ENCODE peak calls at places on chromosome 16, in seven cellular contexts. One of them, this sample, is unnamed.
A peak's percentile ranks its signal among the peaks of the same experiment; 100 is the strongest.

GRCh38 chr16:66988197-66988788 is at the start of gene CES4A:
- DNase-seq in endothelial cell of umbilical vein: no peak
- DNase-seq in GM12878: no peak
- DNase-seq in cardiac muscle cell: peak; percentile 65
- DNase-seq in RWPE2: no peak
- DNase-seq in cardiac fibroblast: peak; percentile 72
- DNase-seq in GM12865: peak; percentile 38
- DNase-seq in this sample: no peak

GRCh38 chr16:27676807-27677206 is 126.9 kb downstream of the KATNIP start:
- DNase-seq in endothelial cell of umbilical vein: no peak
- DNase-seq in GM12878: no peak
- DNase-seq in cardiac muscle cell: no peak
- DNase-seq in RWPE2: no peak
- DNase-seq in cardiac fibroblast: peak; percentile 63
- DNase-seq in GM12865: no peak
- DNase-seq in this sample: no peak

GRCh38 chr16:3175157-3176153 is 12.5 kb upstream of the OR1F1 start:
- DNase-seq in endothelial cell of umbilical vein: peak; percentile 39
- DNase-seq in GM12878: no peak
- DNase-seq in cardiac muscle cell: peak; percentile 40
- DNase-seq in RWPE2: no peak
- DNase-seq in cardiac fibroblast: peak; percentile 87
- DNase-seq in GM12865: peak; percentile 75
- DNase-seq in this sample: no peak

GRCh38 chr16:84391151-84391873 is 23.0 kb downstream of the ATP2C2 start:
- DNase-seq in endothelial cell of umbilical vein: no peak
- DNase-seq in GM12878: no peak
- DNase-seq in cardiac muscle cell: peak; percentile 27
- DNase-seq in RWPE2: no peak
- DNase-seq in cardiac fibroblast: no peak
- DNase-seq in GM12865: no peak
- DNase-seq in this sample: no peak

GRCh38 chr16:19912445-19913305 is 28.0 kb upstream of the GPRC5B start:
- DNase-seq in endothelial cell of umbilical vein: peak; percentile 42
- DNase-seq in GM12878: no peak
- DNase-seq in cardiac muscle cell: peak; percentile 14
- DNase-seq in RWPE2: no peak
- DNase-seq in cardiac fibroblast: peak; percentile 48
- DNase-seq in GM12865: no peak
- DNase-seq in this sample: no peak

GRCh38 chr16:68823401-68823800 is 19.9 kb upstream of the TANGO6 start:
- DNase-seq in endothelial cell of umbilical vein: no peak
- DNase-seq in GM12878: no peak
- DNase-seq in cardiac muscle cell: peak; percentile 87
- DNase-seq in RWPE2: no peak
- DNase-seq in cardiac fibroblast: peak; percentile 94
- DNase-seq in GM12865: no peak
- DNase-seq in this sample: no peak

GRCh38 chr16:25691519-25692091 is at the start of gene HS3ST4:
- DNase-seq in endothelial cell of umbilical vein: no peak
- DNase-seq in GM12878: no peak
- DNase-seq in cardiac muscle cell: no peak
- DNase-seq in RWPE2: no peak
- DNase-seq in cardiac fibroblast: peak; percentile 1
- DNase-seq in GM12865: no peak
- DNase-seq in this sample: no peak

GRCh38 chr16:88014201-88014781 is 63.1 kb downstream of the BANP start:
- DNase-seq in endothelial cell of umbilical vein: no peak
- DNase-seq in GM12878: no peak
- DNase-seq in cardiac muscle cell: peak; percentile 11
- DNase-seq in RWPE2: no peak
- DNase-seq in cardiac fibroblast: peak; percentile 23
- DNase-seq in GM12865: no peak
- DNase-seq in this sample: no peak

GRCh38 chr16:50842013-50842505 is 100.2 kb downstream of the CYLD start:
- DNase-seq in endothelial cell of umbilical vein: no peak
- DNase-seq in GM12878: no peak
- DNase-seq in cardiac muscle cell: no peak
- DNase-seq in RWPE2: no peak
- DNase-seq in cardiac fibroblast: no peak
- DNase-seq in GM12865: no peak
- DNase-seq in this sample: no peak

GRCh38 chr16:3889059-3889458 is 8.5 kb upstream of the CREBBP start:
- DNase-seq in endothelial cell of umbilical vein: no peak
- DNase-seq in GM12878: no peak
- DNase-seq in cardiac muscle cell: no peak
- DNase-seq in RWPE2: peak; percentile 6
- DNase-seq in cardiac fibroblast: no peak
- DNase-seq in GM12865: no peak
- DNase-seq in this sample: no peak

GRCh38 chr16:81535679-81536360 is 91.2 kb downstream of the CMIP start:
- DNase-seq in endothelial cell of umbilical vein: no peak
- DNase-seq in GM12878: no peak
- DNase-seq in cardiac muscle cell: no peak
- DNase-seq in RWPE2: no peak
- DNase-seq in cardiac fibroblast: no peak
- DNase-seq in GM12865: no peak
- DNase-seq in this sample: no peak

GRCh38 chr16:88819126-88819525 is 7.4 kb upstream of the APRT start:
- DNase-seq in endothelial cell of umbilical vein: no peak
- DNase-seq in GM12878: no peak
- DNase-seq in cardiac muscle cell: no peak
- DNase-seq in RWPE2: no peak
- DNase-seq in cardiac fibroblast: no peak
- DNase-seq in GM12865: no peak
- DNase-seq in this sample: no peak

GRCh38 chr16:83781-84615 is 6.0 kb downstream of the MPG start:
- DNase-seq in endothelial cell of umbilical vein: peak; percentile 64
- DNase-seq in GM12878: no peak
- DNase-seq in cardiac muscle cell: peak; percentile 54
- DNase-seq in RWPE2: no peak
- DNase-seq in cardiac fibroblast: peak; percentile 54
- DNase-seq in GM12865: no peak
- DNase-seq in this sample: no peak

GRCh38 chr16:2790631-2791030 is 3.3 kb upstream of the PRSS33 start:
- DNase-seq in endothelial cell of umbilical vein: no peak
- DNase-seq in GM12878: no peak
- DNase-seq in cardiac muscle cell: no peak
- DNase-seq in RWPE2: peak; percentile 39
- DNase-seq in cardiac fibroblast: no peak
- DNase-seq in GM12865: no peak
- DNase-seq in this sample: no peak

GRCh38 chr16:10668322-10669045 is 26.2 kb downstream of the TEKT5 start:
- DNase-seq in endothelial cell of umbilical vein: peak; percentile 14
- DNase-seq in GM12878: no peak
- DNase-seq in cardiac muscle cell: peak; percentile 28
- DNase-seq in RWPE2: no peak
- DNase-seq in cardiac fibroblast: peak; percentile 5
- DNase-seq in GM12865: peak; percentile 41
- DNase-seq in this sample: no peak

GRCh38 chr16:86683441-86684194 is 105.3 kb downstream of the FOXL1 start:
- DNase-seq in endothelial cell of umbilical vein: no peak
- DNase-seq in GM12878: no peak
- DNase-seq in cardiac muscle cell: no peak
- DNase-seq in RWPE2: no peak
- DNase-seq in cardiac fibroblast: no peak
- DNase-seq in GM12865: no peak
- DNase-seq in this sample: no peak

GRCh38 chr16:86681440-86681838 is 103.1 kb downstream of the FOXL1 start:
- DNase-seq in endothelial cell of umbilical vein: peak; percentile 55
- DNase-seq in GM12878: no peak
- DNase-seq in cardiac muscle cell: peak; percentile 53
- DNase-seq in RWPE2: no peak
- DNase-seq in cardiac fibroblast: peak; percentile 43
- DNase-seq in GM12865: no peak
- DNase-seq in this sample: no peak

GRCh38 chr16:86680661-86681439 is 102.5 kb downstream of the FOXL1 start:
- DNase-seq in endothelial cell of umbilical vein: peak; percentile 75
- DNase-seq in GM12878: no peak
- DNase-seq in cardiac muscle cell: peak; percentile 51
- DNase-seq in RWPE2: no peak
- DNase-seq in cardiac fibroblast: peak; percentile 80
- DNase-seq in GM12865: no peak
- DNase-seq in this sample: no peak

GRCh38 chr16:86682219-86682904 is 104.0 kb downstream of the FOXL1 start:
- DNase-seq in endothelial cell of umbilical vein: no peak
- DNase-seq in GM12878: no peak
- DNase-seq in cardiac muscle cell: no peak
- DNase-seq in RWPE2: no peak
- DNase-seq in cardiac fibroblast: peak; percentile 24
- DNase-seq in GM12865: no peak
- DNase-seq in this sample: no peak

DNA sequence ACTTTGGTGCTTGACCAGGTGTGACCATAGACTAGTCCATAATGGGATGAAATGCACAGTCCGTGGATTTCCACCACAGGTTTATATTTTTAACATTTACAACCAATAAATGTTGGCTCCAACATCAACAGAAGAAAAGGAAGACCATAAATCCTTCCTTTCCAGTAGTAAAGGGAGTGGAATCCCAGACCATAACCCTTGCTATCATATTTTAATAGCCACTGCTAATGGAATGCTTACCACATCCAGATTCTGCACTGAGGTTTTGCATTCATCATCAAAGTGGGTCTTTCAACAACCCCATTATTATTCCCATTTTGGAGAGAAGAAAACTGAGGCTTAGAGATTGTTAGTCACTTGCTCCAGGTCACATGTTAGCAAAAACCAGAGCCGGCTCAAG is 106.7 kb downstream of the FOXL1 start:
- DNase-seq in endothelial cell of umbilical vein: no peak
- DNase-seq in GM12878: no peak
- DNase-seq in cardiac muscle cell: no peak
- DNase-seq in RWPE2: no peak
- DNase-seq in cardiac fibroblast: no peak
- DNase-seq in GM12865: no peak
- DNase-seq in this sample: no peak
- H3K4me3 ChIP-seq in endothelial cell of umbilical vein: no peak overlapping the region
- H3K4me3 ChIP-seq in GM12878: no peak overlapping the region
- H3K4me3 ChIP-seq in cardiac muscle cell: no peak overlapping the region
- H3K4me3 ChIP-seq in RWPE2: no peak overlapping the region
- H3K4me3 ChIP-seq in cardiac fibroblast: no peak overlapping the region
- H3K4me3 ChIP-seq in GM12865: no peak overlapping the region
- H3K4me3 ChIP-seq in this sample: no peak overlapping the region

DNA sequence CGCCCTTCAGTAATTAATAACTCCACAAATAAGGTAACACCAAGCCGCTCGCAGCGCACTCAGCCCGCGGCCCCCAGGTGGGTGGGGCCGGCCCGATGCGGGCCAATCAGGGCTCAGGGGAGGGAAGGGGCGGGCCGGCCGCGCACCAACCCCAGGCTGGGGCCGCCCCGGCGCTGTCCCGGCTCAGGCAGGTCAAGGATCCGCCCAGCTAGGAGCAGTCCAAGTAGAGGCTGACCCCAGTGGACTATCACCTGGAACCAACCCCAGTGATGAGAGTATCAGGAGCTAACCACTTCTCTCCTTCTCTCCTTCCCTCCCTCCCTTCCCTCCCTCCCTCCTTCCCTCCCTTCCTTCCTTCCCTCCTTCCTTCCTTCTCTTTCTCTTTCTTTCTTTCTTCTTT is 110.8 kb downstream of the C16orf78 start:
- DNase-seq in endothelial cell of umbilical vein: no peak
- DNase-seq in GM12878: no peak
- DNase-seq in cardiac muscle cell: peak; percentile 39
- DNase-seq in RWPE2: peak; percentile 52
- DNase-seq in cardiac fibroblast: peak; percentile 19
- DNase-seq in GM12865: no peak
- DNase-seq in this sample: peak; percentile 8
- H3K4me3 ChIP-seq in endothelial cell of umbilical vein: no peak overlapping the region
- H3K4me3 ChIP-seq in GM12878: no peak overlapping the region
- H3K4me3 ChIP-seq in cardiac muscle cell: no peak overlapping the region
- H3K4me3 ChIP-seq in RWPE2: no peak overlapping the region
- H3K4me3 ChIP-seq in cardiac fibroblast: no peak overlapping the region
- H3K4me3 ChIP-seq in GM12865: no peak overlapping the region
- H3K4me3 ChIP-seq in this sample: peak overlapping the region; percentile 34

GRCh38 chr16:57278494-57278893 is 6.0 kb downstream of the PLLP start:
- DNase-seq in endothelial cell of umbilical vein: no peak
- DNase-seq in GM12878: no peak
- DNase-seq in cardiac muscle cell: no peak
- DNase-seq in RWPE2: no peak
- DNase-seq in cardiac fibroblast: no peak
- DNase-seq in GM12865: no peak
- DNase-seq in this sample: no peak

GRCh38 chr16:57279780-57280638 is 4.5 kb downstream of the PLLP start:
- DNase-seq in endothelial cell of umbilical vein: no peak
- DNase-seq in GM12878: no peak
- DNase-seq in cardiac muscle cell: no peak
- DNase-seq in RWPE2: no peak
- DNase-seq in cardiac fibroblast: no peak
- DNase-seq in GM12865: no peak
- DNase-seq in this sample: no peak

GRCh38 chr16:57273826-57274225 is 10.6 kb downstream of the PLLP start:
- DNase-seq in endothelial cell of umbilical vein: no peak
- DNase-seq in GM12878: no peak
- DNase-seq in cardiac muscle cell: no peak
- DNase-seq in RWPE2: no peak
- DNase-seq in cardiac fibroblast: no peak
- DNase-seq in GM12865: no peak
- DNase-seq in this sample: no peak

GRCh38 chr16:57276596-57276995 is 7.9 kb downstream of the PLLP start:
- DNase-seq in endothelial cell of umbilical vein: no peak
- DNase-seq in GM12878: no peak
- DNase-seq in cardiac muscle cell: peak; percentile 32
- DNase-seq in RWPE2: no peak
- DNase-seq in cardiac fibroblast: peak; percentile 39
- DNase-seq in GM12865: no peak
- DNase-seq in this sample: no peak

GRCh38 chr16:57277586-57277985 is 6.9 kb downstream of the PLLP start:
- DNase-seq in endothelial cell of umbilical vein: no peak
- DNase-seq in GM12878: no peak
- DNase-seq in cardiac muscle cell: peak; percentile 56
- DNase-seq in RWPE2: peak; percentile 96
- DNase-seq in cardiac fibroblast: peak; percentile 76
- DNase-seq in GM12865: peak; percentile 46
- DNase-seq in this sample: no peak
- H3K4me3 ChIP-seq in endothelial cell of umbilical vein: no peak overlapping the region
- H3K4me3 ChIP-seq in GM12878: no peak overlapping the region
- H3K4me3 ChIP-seq in cardiac muscle cell: no peak overlapping the region
- H3K4me3 ChIP-seq in RWPE2: no peak overlapping the region
- H3K4me3 ChIP-seq in cardiac fibroblast: no peak overlapping the region
- H3K4me3 ChIP-seq in GM12865: no peak overlapping the region
- H3K4me3 ChIP-seq in this sample: no peak overlapping the region

GRCh38 chr16:53132406-53132805 is 77.6 kb downstream of the CHD9 start:
- DNase-seq in endothelial cell of umbilical vein: no peak
- DNase-seq in GM12878: no peak
- DNase-seq in cardiac muscle cell: peak; percentile 30
- DNase-seq in RWPE2: no peak
- DNase-seq in cardiac fibroblast: peak; percentile 64
- DNase-seq in GM12865: no peak
- DNase-seq in this sample: no peak

GRCh38 chr16:53129281-53130192 is 74.7 kb downstream of the CHD9 start:
- DNase-seq in endothelial cell of umbilical vein: no peak
- DNase-seq in GM12878: no peak
- DNase-seq in cardiac muscle cell: peak; percentile 83
- DNase-seq in RWPE2: no peak
- DNase-seq in cardiac fibroblast: peak; percentile 74
- DNase-seq in GM12865: no peak
- DNase-seq in this sample: no peak

GRCh38 chr16:53130193-53131049 is 75.6 kb downstream of the CHD9 start:
- DNase-seq in endothelial cell of umbilical vein: peak; percentile 96
- DNase-seq in GM12878: peak; percentile 68
- DNase-seq in cardiac muscle cell: peak; percentile 99
- DNase-seq in RWPE2: peak; percentile 97
- DNase-seq in cardiac fibroblast: peak; percentile 93
- DNase-seq in GM12865: peak; percentile 97
- DNase-seq in this sample: peak; percentile 80

GRCh38 chr16:53131050-53131362 is 76.2 kb downstream of the CHD9 start:
- DNase-seq in endothelial cell of umbilical vein: no peak
- DNase-seq in GM12878: no peak
- DNase-seq in cardiac muscle cell: no peak
- DNase-seq in RWPE2: no peak
- DNase-seq in cardiac fibroblast: no peak
- DNase-seq in GM12865: no peak
- DNase-seq in this sample: no peak

GRCh38 chr16:53131363-53132071 is 76.7 kb downstream of the CHD9 start:
- DNase-seq in endothelial cell of umbilical vein: peak; percentile 56
- DNase-seq in GM12878: no peak
- DNase-seq in cardiac muscle cell: peak; percentile 52
- DNase-seq in RWPE2: peak; percentile 74
- DNase-seq in cardiac fibroblast: peak; percentile 58
- DNase-seq in GM12865: peak; percentile 60
- DNase-seq in this sample: no peak
- H3K4me3 ChIP-seq in endothelial cell of umbilical vein: peak overlapping the region; percentile 92
- H3K4me3 ChIP-seq in GM12878: peak overlapping the region; percentile 79
- H3K4me3 ChIP-seq in cardiac muscle cell: peak overlapping the region; percentile 91
- H3K4me3 ChIP-seq in RWPE2: peak overlapping the region; percentile 70
- H3K4me3 ChIP-seq in cardiac fibroblast: peak overlapping the region; percentile 85
- H3K4me3 ChIP-seq in GM12865: peak overlapping the region; percentile 93
- H3K4me3 ChIP-seq in this sample: peak overlapping the region; percentile 84

This sample was measured in GM12864.